ENCODE peak calls at places on chromosomes 3 and 15, in five cellular contexts. U is activated naive CD4-positive, alpha-beta T cell treated with Interleukin-2 at 50 U/mL for 16 hours; C is mesendoderm; A is kidney glomerular epithelial cell; Y is testis. B is an unnamed sample.

GRCh38 chr3:49880581-49881328 is 11.0 kb upstream of the CAMKV start:
- DNase-seq in Y (no peak), U (no peak), C (peak), A (no peak), B (no peak)

GRCh38 chr15:63503739-63504246 is 600 bp upstream of the USP3 start:
- DNase-seq in C (peak), A (peak), Y (peak), U (peak), B (peak)

GRCh38 chr3:125051205-125051604 is 4.6 kb downstream of the HEG1 start:
- DNase-seq in U (no peak), Y (no peak), C (no peak), A (no peak), B (no peak)

GRCh38 chr3:173983353-173983752 is 585.8 kb downstream of the NLGN1 start:
- DNase-seq in Y (no peak), A (no peak), U (no peak), C (no peak), B (no peak)

GRCh38 chr15:74302821-74303359 is 64.6 kb downstream of the CYP11A1 start:
- DNase-seq in U (peak), A (peak), C (peak), Y (peak), B (peak)

GRCh38 chr3:189389346-189389745 is 217.6 kb downstream of the TPRG1 start:
- DNase-seq in C (no peak), A (no peak), Y (no peak), U (no peak), B (no peak)

GRCh38 chr3:31724681-31725080 is 192.0 kb downstream of the STT3B start:
- DNase-seq in A (peak), U (no peak), C (peak), Y (no peak), B (no peak)

GRCh38 chr15:35062164-35063099 is 22.7 kb downstream of the NANOGP8 start:
- DNase-seq in C (no peak), U (no peak), Y (no peak), A (no peak), B (no peak)

GRCh38 chr3:169695051-169695450 is 31.5 kb upstream of the MECOM start:
- DNase-seq in A (no peak), Y (no peak), C (no peak), U (no peak), B (no peak)

GRCh38 chr3:136852180-136852579 is 9.8 kb upstream of the NCK1 start:
- DNase-seq in Y (no peak), C (no peak), A (no peak), U (no peak), B (no peak)

GRCh38 chr3:38646630-38647029 is 2.9 kb downstream of the SCN5A start:
- DNase-seq in U (no peak), Y (no peak), C (peak), A (no peak), B (no peak)

GRCh38 chr3:193010191-193010590 is 92.5 kb upstream of the MB21D2 start:
- DNase-seq in Y (no peak), U (no peak), C (no peak), A (no peak), B (no peak)

GRCh38 chr3:184272269-184272668 is 3.6 kb upstream of the ECE2 start:
- DNase-seq in U (no peak), Y (no peak), A (no peak), C (no peak), B (no peak)

GRCh38 chr3:31945738-31946052 is 35.4 kb downstream of the OSBPL10 start:
- DNase-seq in Y (no peak), A (no peak), U (no peak), C (no peak), B (no peak)

GRCh38 chr15:36798366-36798765 is 218.9 kb downstream of the CDIN1 start:
- DNase-seq in A (peak), Y (no peak), U (no peak), C (no peak), B (no peak)

GRCh38 chr3:195764961-195765706 is 44.4 kb downstream of the MUC20 start:
- DNase-seq in A (no peak), C (no peak), Y (no peak), U (no peak), B (no peak)

GRCh38 chr3:169085827-169086226 is 577.7 kb downstream of the MECOM start:
- DNase-seq in C (peak), A (peak), U (no peak), Y (no peak), B (no peak)

GRCh38 chr3:127809211-127809610 is 13.1 kb downstream of the MGLL start:
- DNase-seq in U (no peak), C (no peak), Y (no peak), A (no peak), B (no peak)

GRCh38 chr3:105369501-105370371 is 3.0 kb downstream of the ALCAM start:
- DNase-seq in A (peak), U (peak), C (peak), Y (peak), B (peak)

GRCh38 chr15:59420986-59421618 is 16.9 kb upstream of the FAM81A start:
- DNase-seq in U (no peak), Y (no peak), C (peak), A (no peak), B (no peak)

GRCh38 chr15:95086543-95087252 is 855.3 kb downstream of the MCTP2 start:
- DNase-seq in C (peak), U (no peak), A (peak), Y (no peak), B (no peak)

GRCh38 chr3:42263354-42264346 is 2.3 kb downstream of the CCK start:
- DNase-seq in A (no peak), C (peak), Y (no peak), U (no peak), B (peak)

GRCh38 chr15:52178765-52179164 is 12.4 kb downstream of the GNB5 start:
- DNase-seq in A (no peak), C (no peak), Y (no peak), U (no peak), B (no peak)

GRCh38 chr3:127170794-127171193 is 22.1 kb upstream of the PRR23E start:
- DNase-seq in Y (peak), A (peak), C (peak), U (no peak), B (no peak)

GRCh38 chr15:81174759-81175327 is 21.8 kb upstream of the IL16 start:
- DNase-seq in Y (no peak), U (no peak), A (no peak), C (peak), B (no peak)

GRCh38 chr3:131393868-131394267 is 12.3 kb downstream of the NUDT16 start:
- DNase-seq in C (no peak), Y (no peak), A (no peak), U (no peak), B (no peak)

GRCh38 chr3:112582242-112582874 is 20.5 kb downstream of the SLC35A5 start:
- DNase-seq in Y (no peak), U (peak), C (peak), A (peak), B (peak)

GRCh38 chr3:148128136-148128535 is 569.6 kb upstream of the AGTR1 start:
- DNase-seq in U (no peak), A (no peak), C (peak), Y (no peak), B (no peak)

GRCh38 chr15:75068748-75069147 is 45.4 kb downstream of the PPCDC start:
- DNase-seq in U (no peak), A (no peak), Y (no peak), C (no peak), B (no peak)

GRCh38 chr3:38247366-38248035 is 18.1 kb upstream of the SLC22A13 start:
- DNase-seq in C (peak), A (peak), Y (no peak), U (no peak), B (no peak)

GRCh38 chr15:81449836-81450474 is 75.9 kb upstream of the TMC3 start:
- DNase-seq in C (no peak), U (no peak), Y (no peak), A (no peak), B (no peak)

GRCh38 chr3:61299981-61300380 is 48.7 kb upstream of the FHIT start:
- DNase-seq in U (no peak), Y (no peak), C (no peak), A (peak), B (no peak)

GRCh38 chr15:82129769-82130168 is 84.0 kb upstream of the MEX3B start:
- DNase-seq in A (peak), Y (no peak), C (no peak), U (no peak), B (no peak)

GRCh38 chr3:100002599-100003350 is 111.5 kb downstream of the FILIP1L start:
- DNase-seq in U (no peak), Y (no peak), A (peak), C (peak), B (no peak)

GRCh38 chr15:42171122-42171521 is 14.7 kb upstream of the PLA2G4F start:
- DNase-seq in U (no peak), Y (no peak), C (no peak), A (no peak), B (no peak)

GRCh38 chr15:64092075-64092820 is 1.4 kb downstream of the CIAO2A start:
- DNase-seq in A (no peak), Y (no peak), C (peak), U (no peak), B (no peak)

GRCh38 chr3:170802164-170803151 is 67.5 kb downstream of the RPL22L1 start:
- DNase-seq in C (peak), A (peak), Y (peak), U (no peak), B (no peak)

B was measured in activated naive CD8-positive, alpha-beta T cell treated with anti-CD3 and anti-CD28 coated beads for 36 hours.